ENCODE peak calls at places on chromosomes 1 and 21, in eight cellular contexts. One of them, this sample, is unnamed.

GRCh38 chr1:235917267-235917811 is 50.6 kb upstream of the LYST start:
- DNase-seq in brain microvascular endothelial cell: peak; percentile 99
- DNase-seq in Peyer's patch: peak; percentile 76
- DNase-seq in IMR-90: peak; percentile 99
- DNase-seq in heart left ventricle: peak; percentile 74
- DNase-seq in heart right ventricle: no peak
- DNase-seq in pancreas: peak; percentile 32
- DNase-seq in RWPE2: peak; percentile 91
- DNase-seq in this sample: peak; percentile 90

GRCh38 chr1:37734629-37735591 is 30.0 kb downstream of the EPHA10 start:
- DNase-seq in pancreas: no peak
- DNase-seq in RWPE2: no peak
- DNase-seq in brain microvascular endothelial cell: no peak
- DNase-seq in heart left ventricle: no peak
- DNase-seq in heart right ventricle: no peak
- DNase-seq in Peyer's patch: peak; percentile 90
- DNase-seq in IMR-90: no peak
- DNase-seq in this sample: no peak

GRCh38 chr1:160755864-160756616 is 17.0 kb downstream of the SLAMF7 start:
- DNase-seq in RWPE2: no peak
- DNase-seq in brain microvascular endothelial cell: no peak
- DNase-seq in heart left ventricle: no peak
- DNase-seq in heart right ventricle: no peak
- DNase-seq in IMR-90: no peak
- DNase-seq in Peyer's patch: no peak
- DNase-seq in pancreas: no peak
- DNase-seq in this sample: no peak

GRCh38 chr1:200373811-200374231 is 36.0 kb downstream of the ZNF281 start:
- DNase-seq in Peyer's patch: no peak
- DNase-seq in brain microvascular endothelial cell: no peak
- DNase-seq in heart right ventricle: no peak
- DNase-seq in IMR-90: no peak
- DNase-seq in heart left ventricle: no peak
- DNase-seq in RWPE2: no peak
- DNase-seq in pancreas: no peak
- DNase-seq in this sample: no peak

GRCh38 chr1:155313266-155313665 is 4.6 kb downstream of the FDPS start:
- DNase-seq in Peyer's patch: no peak
- DNase-seq in heart right ventricle: no peak
- DNase-seq in IMR-90: no peak
- DNase-seq in heart left ventricle: no peak
- DNase-seq in brain microvascular endothelial cell: no peak
- DNase-seq in RWPE2: no peak
- DNase-seq in pancreas: no peak
- DNase-seq in this sample: no peak

GRCh38 chr21:26800455-26801454 is 44.5 kb downstream of the ADAMTS1 start:
- DNase-seq in pancreas: no peak
- DNase-seq in heart left ventricle: peak; percentile 57
- DNase-seq in heart right ventricle: no peak
- DNase-seq in brain microvascular endothelial cell: peak; percentile 84
- DNase-seq in RWPE2: no peak
- DNase-seq in IMR-90: peak; percentile 42
- DNase-seq in Peyer's patch: no peak
- DNase-seq in this sample: peak; percentile 82

GRCh38 chr1:156504062-156504813 is 3.7 kb upstream of the MEF2D start:
- DNase-seq in IMR-90: peak; percentile 33
- DNase-seq in pancreas: no peak
- DNase-seq in heart left ventricle: no peak
- DNase-seq in heart right ventricle: no peak
- DNase-seq in RWPE2: no peak
- DNase-seq in brain microvascular endothelial cell: no peak
- DNase-seq in Peyer's patch: peak; percentile 59
- DNase-seq in this sample: no peak

GRCh38 chr1:8817413-8818324 is at the start of gene RERE:
- DNase-seq in heart right ventricle: peak; percentile 96
- DNase-seq in Peyer's patch: peak; percentile 96
- DNase-seq in RWPE2: peak; percentile 86
- DNase-seq in brain microvascular endothelial cell: peak; percentile 84
- DNase-seq in IMR-90: peak; percentile 91
- DNase-seq in pancreas: peak; percentile 96
- DNase-seq in heart left ventricle: peak; percentile 95
- DNase-seq in this sample: peak; percentile 94

GRCh38 chr1:44501022-44501910 is 96.2 kb downstream of the RNF220 start:
- DNase-seq in pancreas: no peak
- DNase-seq in Peyer's patch: no peak
- DNase-seq in IMR-90: no peak
- DNase-seq in brain microvascular endothelial cell: no peak
- DNase-seq in RWPE2: no peak
- DNase-seq in heart right ventricle: peak; percentile 35
- DNase-seq in heart left ventricle: no peak
- DNase-seq in this sample: no peak

GRCh38 chr1:65075123-65075976 is 72.7 kb upstream of the AK4 start:
- DNase-seq in pancreas: peak; percentile 61
- DNase-seq in IMR-90: peak; percentile 67
- DNase-seq in Peyer's patch: peak; percentile 89
- DNase-seq in brain microvascular endothelial cell: peak; percentile 58
- DNase-seq in heart left ventricle: peak; percentile 53
- DNase-seq in heart right ventricle: no peak
- DNase-seq in RWPE2: no peak
- DNase-seq in this sample: no peak

GRCh38 chr1:18886003-18886335 is 16.4 kb downstream of the ALDH4A1 start:
- DNase-seq in Peyer's patch: peak; percentile 57
- DNase-seq in pancreas: no peak
- DNase-seq in IMR-90: peak; percentile 59
- DNase-seq in brain microvascular endothelial cell: no peak
- DNase-seq in heart left ventricle: no peak
- DNase-seq in heart right ventricle: no peak
- DNase-seq in RWPE2: no peak
- DNase-seq in this sample: no peak

GRCh38 chr1:159173303-159173702 is 1.9 kb downstream of the CADM3 start:
- DNase-seq in RWPE2: no peak
- DNase-seq in heart right ventricle: no peak
- DNase-seq in IMR-90: no peak
- DNase-seq in heart left ventricle: no peak
- DNase-seq in pancreas: no peak
- DNase-seq in Peyer's patch: no peak
- DNase-seq in brain microvascular endothelial cell: no peak
- DNase-seq in this sample: no peak

GRCh38 chr1:172627702-172628101 is 31.2 kb upstream of the FASLG start:
- DNase-seq in IMR-90: no peak
- DNase-seq in RWPE2: no peak
- DNase-seq in heart left ventricle: no peak
- DNase-seq in Peyer's patch: no peak
- DNase-seq in brain microvascular endothelial cell: no peak
- DNase-seq in pancreas: no peak
- DNase-seq in heart right ventricle: no peak
- DNase-seq in this sample: no peak

GRCh38 chr1:107648071-107648470 is 316.9 kb downstream of the VAV3 start:
- DNase-seq in heart left ventricle: no peak
- DNase-seq in pancreas: no peak
- DNase-seq in brain microvascular endothelial cell: peak; percentile 69
- DNase-seq in heart right ventricle: no peak
- DNase-seq in IMR-90: peak; percentile 78
- DNase-seq in RWPE2: no peak
- DNase-seq in Peyer's patch: no peak
- DNase-seq in this sample: no peak

GRCh38 chr1:212167098-212167497 is 118.1 kb upstream of the PPP2R5A start:
- DNase-seq in brain microvascular endothelial cell: peak; percentile 66
- DNase-seq in IMR-90: peak; percentile 90
- DNase-seq in RWPE2: no peak
- DNase-seq in heart left ventricle: peak; percentile 59
- DNase-seq in pancreas: no peak
- DNase-seq in Peyer's patch: no peak
- DNase-seq in heart right ventricle: peak; percentile 57
- DNase-seq in this sample: no peak

GRCh38 chr1:2130871-2131289 is 63.7 kb downstream of the FAAP20 start:
- DNase-seq in brain microvascular endothelial cell: no peak
- DNase-seq in Peyer's patch: no peak
- DNase-seq in pancreas: no peak
- DNase-seq in IMR-90: no peak
- DNase-seq in heart left ventricle: peak; percentile 14
- DNase-seq in heart right ventricle: no peak
- DNase-seq in RWPE2: peak; percentile 56
- DNase-seq in this sample: no peak

GRCh38 chr21:33374874-33375644 is 28.2 kb upstream of the IFNGR2 start:
- DNase-seq in RWPE2: no peak
- DNase-seq in Peyer's patch: peak; percentile 23
- DNase-seq in brain microvascular endothelial cell: no peak
- DNase-seq in heart left ventricle: no peak
- DNase-seq in pancreas: no peak
- DNase-seq in IMR-90: no peak
- DNase-seq in heart right ventricle: no peak
- DNase-seq in this sample: no peak

GRCh38 chr1:217734973-217735372 is 103.8 kb downstream of the SPATA17 start:
- DNase-seq in IMR-90: no peak
- DNase-seq in brain microvascular endothelial cell: no peak
- DNase-seq in heart left ventricle: no peak
- DNase-seq in pancreas: no peak
- DNase-seq in RWPE2: no peak
- DNase-seq in heart right ventricle: no peak
- DNase-seq in Peyer's patch: no peak
- DNase-seq in this sample: no peak

GRCh38 chr1:179814513-179814838 is 63.1 kb downstream of the TOR1AIP2 start:
- DNase-seq in RWPE2: peak; percentile 47
- DNase-seq in pancreas: no peak
- DNase-seq in IMR-90: no peak
- DNase-seq in Peyer's patch: no peak
- DNase-seq in brain microvascular endothelial cell: no peak
- DNase-seq in heart left ventricle: no peak
- DNase-seq in heart right ventricle: peak; percentile 68
- DNase-seq in this sample: no peak

GRCh38 chr21:27586986-27587385 is 620.1 kb upstream of the ADAMTS5 start:
- DNase-seq in heart left ventricle: no peak
- DNase-seq in Peyer's patch: no peak
- DNase-seq in heart right ventricle: no peak
- DNase-seq in IMR-90: no peak
- DNase-seq in RWPE2: no peak
- DNase-seq in brain microvascular endothelial cell: no peak
- DNase-seq in pancreas: no peak
- DNase-seq in this sample: no peak

GRCh38 chr1:13540871-13541270 is 27.1 kb upstream of the LRRC38 start:
- DNase-seq in RWPE2: no peak
- DNase-seq in IMR-90: no peak
- DNase-seq in brain microvascular endothelial cell: no peak
- DNase-seq in pancreas: no peak
- DNase-seq in heart left ventricle: peak; percentile 68
- DNase-seq in heart right ventricle: peak; percentile 45
- DNase-seq in Peyer's patch: no peak
- DNase-seq in this sample: no peak

GRCh38 chr1:228801068-228801467 is 65.8 kb downstream of the RHOU start:
- DNase-seq in RWPE2: no peak
- DNase-seq in heart left ventricle: no peak
- DNase-seq in IMR-90: no peak
- DNase-seq in pancreas: no peak
- DNase-seq in heart right ventricle: no peak
- DNase-seq in Peyer's patch: no peak
- DNase-seq in brain microvascular endothelial cell: no peak
- DNase-seq in this sample: no peak

GRCh38 chr1:24762133-24762676 is 17.0 kb downstream of the CLIC4 start:
- DNase-seq in RWPE2: no peak
- DNase-seq in pancreas: no peak
- DNase-seq in brain microvascular endothelial cell: no peak
- DNase-seq in heart right ventricle: no peak
- DNase-seq in heart left ventricle: no peak
- DNase-seq in Peyer's patch: no peak
- DNase-seq in IMR-90: peak; percentile 75
- DNase-seq in this sample: no peak

GRCh38 chr1:55320891-55321290 is 105.7 kb upstream of the USP24 start:
- DNase-seq in Peyer's patch: no peak
- DNase-seq in heart right ventricle: no peak
- DNase-seq in heart left ventricle: no peak
- DNase-seq in brain microvascular endothelial cell: no peak
- DNase-seq in RWPE2: no peak
- DNase-seq in IMR-90: no peak
- DNase-seq in pancreas: no peak
- DNase-seq in this sample: no peak

GRCh38 chr1:165914136-165914798 is 86.9 kb downstream of the UCK2 start:
- DNase-seq in Peyer's patch: peak; percentile 87
- DNase-seq in heart left ventricle: peak; percentile 65
- DNase-seq in RWPE2: peak; percentile 7
- DNase-seq in IMR-90: peak; percentile 88
- DNase-seq in brain microvascular endothelial cell: peak; percentile 81
- DNase-seq in pancreas: peak; percentile 83
- DNase-seq in heart right ventricle: no peak
- DNase-seq in this sample: no peak

GRCh38 chr1:183021405-183022201 is 1.6 kb upstream of the LAMC1 start:
- DNase-seq in heart left ventricle: no peak
- DNase-seq in pancreas: no peak
- DNase-seq in heart right ventricle: no peak
- DNase-seq in IMR-90: no peak
- DNase-seq in brain microvascular endothelial cell: no peak
- DNase-seq in RWPE2: no peak
- DNase-seq in Peyer's patch: no peak
- DNase-seq in this sample: no peak
- TF ChIP-seq CTCF in heart left ventricle: no peak
- TF ChIP-seq CTCF in pancreas: no peak
- TF ChIP-seq CTCF in heart right ventricle: no peak
- TF ChIP-seq CTCF in IMR-90: no peak
- TF ChIP-seq CTCF in brain microvascular endothelial cell: no peak
- TF ChIP-seq CTCF in RWPE2: no peak
- TF ChIP-seq CTCF in Peyer's patch: no peak
- TF ChIP-seq CTCF in this sample: no peak

GRCh38 chr1:3856923-3857790 is at the start of the genes CEP104 and DFFB:
- DNase-seq in IMR-90: peak; percentile 67
- DNase-seq in Peyer's patch: peak; percentile 99
- DNase-seq in heart right ventricle: peak; percentile 89
- DNase-seq in pancreas: peak; percentile 99
- DNase-seq in RWPE2: peak; percentile 98
- DNase-seq in heart left ventricle: peak; percentile 89
- DNase-seq in brain microvascular endothelial cell: peak; percentile 66
- DNase-seq in this sample: peak; percentile 90
- H3K27ac ChIP-seq in IMR-90: peak within 1 kb of the TSS; percentile 88
- H3K27ac ChIP-seq in Peyer's patch: peak within 1 kb of the TSS; percentile 77
- H3K27ac ChIP-seq in heart right ventricle: peak within 1 kb of the TSS; percentile 85
- H3K27ac ChIP-seq in pancreas: peak within 1 kb of the TSS; percentile 74
- H3K27ac ChIP-seq in RWPE2: peak within 1 kb of the TSS; percentile 3
- H3K27ac ChIP-seq in heart left ventricle: peak within 1 kb of the TSS; percentile 78
- H3K27ac ChIP-seq in brain microvascular endothelial cell: peak within 1 kb of the TSS; percentile 41
- H3K27ac ChIP-seq in this sample: peak within 1 kb of the TSS; percentile 78

DNA sequence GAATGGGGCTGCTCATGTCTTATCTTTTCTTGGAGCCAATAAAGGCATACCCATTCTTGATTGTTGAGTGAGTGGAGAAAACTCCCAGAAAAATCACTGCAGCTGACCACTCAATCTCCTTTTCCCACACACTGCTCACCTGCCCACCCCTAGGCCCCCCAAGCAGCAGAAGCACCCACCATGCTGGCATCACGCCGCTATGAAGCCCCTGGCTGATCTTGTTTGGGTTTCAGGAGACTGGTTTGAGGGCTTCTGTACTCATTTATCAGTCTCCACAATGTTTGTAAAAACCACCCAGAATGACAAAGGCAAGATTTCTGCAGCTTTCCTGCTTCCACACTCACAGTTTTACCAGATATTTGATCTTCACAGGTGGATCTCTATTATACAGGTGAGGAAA is 33.5 kb upstream of the ATP2B4 start:
- DNase-seq in Peyer's patch: no peak
- DNase-seq in heart right ventricle: no peak
- DNase-seq in brain microvascular endothelial cell: no peak
- DNase-seq in pancreas: no peak
- DNase-seq in IMR-90: no peak
- DNase-seq in RWPE2: no peak
- DNase-seq in heart left ventricle: no peak
- DNase-seq in this sample: no peak
- H3K4me3 ChIP-seq in Peyer's patch: no peak overlapping the region
- H3K4me3 ChIP-seq in heart right ventricle: no peak overlapping the region
- H3K4me3 ChIP-seq in brain microvascular endothelial cell: no peak overlapping the region
- H3K4me3 ChIP-seq in pancreas: no peak overlapping the region
- H3K4me3 ChIP-seq in IMR-90: no peak overlapping the region
- H3K4me3 ChIP-seq in RWPE2: no peak overlapping the region
- H3K4me3 ChIP-seq in heart left ventricle: no peak overlapping the region
- H3K4me3 ChIP-seq in this sample: no peak overlapping the region

GRCh38 chr1:150259758-150260669 is 2.4 kb downstream of the CA14 start:
- DNase-seq in heart right ventricle: no peak
- DNase-seq in IMR-90: no peak
- DNase-seq in RWPE2: peak; percentile 85
- DNase-seq in heart left ventricle: peak; percentile 32
- DNase-seq in brain microvascular endothelial cell: no peak
- DNase-seq in Peyer's patch: no peak
- DNase-seq in pancreas: peak; percentile 69
- DNase-seq in this sample: no peak
- TF ChIP-seq CTCF in heart right ventricle: no peak
- TF ChIP-seq CTCF in IMR-90: no peak
- TF ChIP-seq CTCF in RWPE2: no peak
- TF ChIP-seq CTCF in heart left ventricle: no peak
- TF ChIP-seq CTCF in brain microvascular endothelial cell: no peak
- TF ChIP-seq CTCF in Peyer's patch: no peak
- TF ChIP-seq CTCF in pancreas: no peak
- TF ChIP-seq CTCF in this sample: no peak

This sample was measured in coronary artery.